ENCODE peak calls at places on chromosome 22, in eight cellular contexts. J is sigmoid colon, F is fibroblast of the aortic adventitia, N is adrenal gland, A is fibroblast of lung, H is lower lobe of right lung, V is tibial artery, X is HFF-Myc. W is an unnamed sample.

GRCh38 chr22:21697866-21698265 is 32.1 kb downstream of the PPIL2 start:
- DNase-seq in H (no peak), A (peak), V (no peak), X (no peak), N (no peak), F (peak), J (no peak), W (no peak)

GRCh38 chr22:40853961-40854360 is 2.5 kb downstream of the ST13 start:
- DNase-seq in H (no peak), J (no peak), A (peak), N (no peak), F (no peak), X (no peak), V (no peak), W (no peak)

GRCh38 chr22:42902875-42903510 is 45.9 kb upstream of the ARFGAP3 start:
- DNase-seq in A (peak), F (no peak), N (no peak), V (no peak), X (no peak), J (peak), H (no peak), W (no peak)

GRCh38 chr22:35467788-35468187 is 67.8 kb downstream of the MCM5 start:
- DNase-seq in N (peak), A (peak), J (peak), X (no peak), F (peak), V (peak), H (peak), W (no peak)

GRCh38 chr22:49450521-49450920 is 377.2 kb downstream of the BRD1 start:
- DNase-seq in H (no peak), N (no peak), F (no peak), V (peak), A (no peak), J (no peak), X (no peak), W (no peak)

GRCh38 chr22:42178910-42179495 is 48.4 kb upstream of the CYP2D6 start:
- DNase-seq in A (no peak), F (no peak), V (no peak), J (no peak), N (no peak), H (no peak), X (no peak), W (no peak)

GRCh38 chr22:25375683-25376082 is 156.2 kb downstream of the CRYBB2 start:
- DNase-seq in J (no peak), X (no peak), F (no peak), A (no peak), N (no peak), H (no peak), V (no peak), W (no peak)

GRCh38 chr22:28899199-28899853 is 16.0 kb downstream of the ZNRF3 start:
- DNase-seq in N (no peak), A (peak), J (peak), F (no peak), X (no peak), V (no peak), H (no peak), W (no peak)

GRCh38 chr22:43186272-43187170 is at the start of gene TTLL12:
- DNase-seq in F (peak), X (no peak), V (peak), N (peak), H (peak), A (peak), J (peak), W (no peak)

GRCh38 chr22:33544707-33545106 is 375.6 kb downstream of the LARGE1 start:
- DNase-seq in H (no peak), A (peak), N (peak), V (no peak), X (peak), F (peak), J (no peak), W (no peak)

GRCh38 chr22:49160261-49161001 is 667.2 kb downstream of the BRD1 start:
- DNase-seq in A (no peak), V (no peak), J (no peak), F (no peak), N (no peak), X (no peak), H (no peak), W (no peak)

GRCh38 chr22:36088292-36088691 is 59.7 kb upstream of the RBFOX2 start:
- DNase-seq in V (no peak), A (no peak), J (peak), H (peak), F (no peak), X (no peak), N (no peak), W (no peak)

DNA sequence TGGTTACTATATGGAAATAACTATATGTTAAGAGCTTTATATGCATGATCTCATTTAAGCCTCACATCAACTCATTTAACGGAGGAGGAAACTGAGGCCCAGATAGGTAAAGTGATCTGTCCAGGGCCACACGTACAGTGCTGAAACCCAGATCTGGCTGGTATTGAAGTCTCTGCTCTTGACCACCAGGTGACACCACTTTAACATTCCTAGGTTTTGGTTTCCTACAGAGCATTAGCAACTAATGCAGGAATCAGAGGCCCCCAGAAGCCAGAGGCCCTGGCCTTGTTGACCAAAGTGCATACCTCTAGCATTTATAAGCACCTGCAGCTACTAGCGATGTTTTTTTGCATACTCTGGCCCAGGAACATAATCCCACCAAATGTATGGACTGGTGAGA is 12.9 kb upstream of the LIMK2 start:
- DNase-seq in N (no peak), V (no peak), F (no peak), X (no peak), H (no peak), A (no peak), J (no peak), W (no peak)
- TF ChIP-seq CTCF in N (no peak), V (no peak), F (no peak), X (no peak), H (peak), A (no peak), J (no peak), W (peak)

GRCh38 chr22:23697031-23697970 is 6.5 kb downstream of the RGL4 start:
- DNase-seq in X (no peak), J (no peak), V (no peak), H (no peak), F (no peak), N (no peak), A (no peak), W (no peak)

GRCh38 chr22:23695748-23696325 is 5.0 kb downstream of the RGL4 start:
- DNase-seq in F (no peak), H (no peak), A (no peak), V (no peak), N (no peak), J (no peak), X (no peak), W (no peak)

GRCh38 chr22:23698673-23699235 is 7.9 kb downstream of the RGL4 start:
- DNase-seq in N (no peak), F (no peak), H (no peak), A (no peak), J (no peak), X (no peak), V (no peak), W (no peak)

GRCh38 chr22:23696326-23696851 is 5.6 kb downstream of the RGL4 start:
- DNase-seq in F (no peak), X (no peak), J (no peak), N (no peak), V (no peak), A (no peak), H (peak), W (no peak)

DNA sequence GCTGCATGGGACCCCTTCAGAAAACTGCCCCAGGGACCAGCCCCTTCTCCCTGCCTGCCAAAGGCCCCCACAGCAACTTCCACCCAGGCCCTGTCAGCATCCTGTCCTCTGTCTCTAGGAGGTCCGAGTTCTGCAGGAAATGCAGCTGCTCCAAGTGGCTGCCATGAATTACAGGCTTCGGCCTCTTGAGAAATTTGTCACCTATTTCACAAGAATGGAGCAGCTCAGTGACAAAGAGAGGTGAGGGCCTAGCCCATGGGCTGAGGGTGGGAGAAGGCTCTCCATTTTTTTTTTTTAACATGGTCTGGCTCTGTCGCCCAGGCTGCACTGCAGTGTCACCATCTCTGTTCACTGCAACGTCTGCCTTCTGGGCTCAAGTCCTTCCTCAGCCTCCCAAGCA is 7.3 kb downstream of the RGL4 start:
- DNase-seq in F (no peak), H (no peak), V (no peak), X (no peak), N (no peak), J (no peak), A (no peak), W (no peak)
- H3K4me3 ChIP-seq in F (no peak), H (no peak), V (no peak), X (no peak), N (no peak), J (no peak), A (no peak), W (no peak)

GRCh38 chr22:45844009-45844408 is 133.0 kb downstream of the WNT7B start:
- DNase-seq in A (no peak), V (no peak), H (no peak), X (no peak), N (no peak), J (no peak), F (no peak), W (no peak)
- TF ChIP-seq CTCF in A (no peak), V (no peak), H (no peak), X (no peak), N (no peak), J (no peak), F (no peak), W (no peak)

GRCh38 chr22:39327995-39328754 is 8.8 kb upstream of the RPL3 start:
- DNase-seq in F (no peak), A (no peak), J (peak), H (peak), N (no peak), X (no peak), V (no peak), W (no peak)
- H3K4me3 ChIP-seq in F (no peak), A (no peak), J (no peak), H (no peak), N (no peak), X (no peak), V (no peak), W (no peak)

DNA sequence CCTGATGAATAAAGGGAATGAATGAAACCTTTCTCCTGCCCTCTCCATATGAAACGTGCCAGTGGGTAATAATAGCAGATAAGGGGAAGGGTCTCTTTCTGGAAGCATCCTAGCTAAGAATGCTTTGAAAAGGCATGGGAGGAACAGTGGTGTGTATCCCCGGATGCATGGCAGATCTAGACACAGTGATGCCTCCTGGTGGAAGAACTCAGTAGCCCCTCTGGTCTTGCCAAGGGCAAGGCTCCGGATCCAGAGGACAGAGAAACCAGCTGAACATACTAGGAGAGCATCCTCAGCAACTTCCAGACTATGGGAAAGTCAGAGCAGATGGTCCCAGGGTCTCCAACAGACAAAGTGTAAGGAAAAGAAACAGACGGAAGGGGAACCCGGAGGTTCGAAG is 6.4 kb downstream of the BAIAP2L2 start:
- DNase-seq in X (no peak), N (no peak), A (no peak), V (no peak), J (no peak), F (peak), H (peak), W (no peak)
- TF ChIP-seq CTCF in X (peak), N (no peak), A (peak), V (peak), J (peak), F (peak), H (no peak), W (peak)

GRCh38 chr22:50672471-50673230 is at the start of gene SHANK3:
- DNase-seq in V (peak), X (no peak), H (peak), A (no peak), F (no peak), J (peak), N (peak), W (no peak)
- H3K4me3 ChIP-seq in V (peak), X (no peak), H (peak), A (no peak), F (no peak), J (peak), N (no peak), W (no peak)

DNA sequence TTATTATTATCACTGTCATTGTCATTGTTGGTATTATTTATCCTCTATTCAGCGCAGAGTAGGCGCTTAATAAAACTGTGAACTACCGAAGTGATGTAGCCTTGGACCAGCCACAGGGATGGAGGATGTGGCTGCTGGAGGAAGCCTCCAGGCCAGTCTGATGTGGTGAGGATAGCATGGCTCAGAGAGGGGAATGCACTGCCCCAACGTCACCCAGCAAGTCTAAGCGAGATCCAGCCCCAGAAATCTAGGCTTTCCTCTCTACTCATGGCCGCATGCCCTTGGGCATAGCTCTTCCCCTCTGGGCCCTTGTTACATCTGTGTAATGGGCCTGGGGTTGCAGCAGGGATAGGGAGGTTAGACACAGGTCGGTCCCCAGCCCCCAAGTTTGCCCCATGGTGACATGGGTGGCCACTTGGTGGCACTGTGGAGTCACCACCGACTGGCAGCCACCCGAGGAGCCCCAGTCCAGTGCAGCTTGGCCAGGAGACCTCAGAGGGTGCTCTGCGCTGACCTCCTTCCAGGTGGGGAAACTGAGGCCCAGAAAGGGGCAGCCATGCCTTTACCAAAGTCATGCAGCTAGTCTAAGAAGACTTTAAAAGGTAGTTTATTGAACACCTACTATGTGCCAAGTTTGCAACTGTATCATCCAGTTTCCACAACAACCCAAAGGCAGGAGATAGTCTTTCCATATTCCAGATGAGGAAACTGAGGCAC is 395.7 kb downstream of the MN1 start:
- DNase-seq in A (peak), H (peak), F (peak), N (peak), X (no peak), V (peak), J (no peak), W (no peak)
- TF ChIP-seq CTCF in A (peak), H (peak), F (peak), N (peak), X (peak), V (peak), J (peak), W (peak)

W was measured in epithelial cell of proximal tubule.